ENCODE peak calls at places on chromosomes 13 and 19, in four cellular contexts. One of them, this sample, is unnamed. For H3K9me3, the result is how much of the 10 kb centered on the place peaks cover.

GRCh38 chr19:3365447-3366103 is 808 bp upstream of the NFIC start:
- DNase-seq in testis: peak
- DNase-seq in left ventricle myocardium inferior: peak
- DNase-seq in heart right ventricle: peak
- DNase-seq in this sample: peak

GRCh38 chr13:109816979-109817275 is 30.5 kb upstream of the IRS2 start:
- DNase-seq in testis: no peak
- DNase-seq in left ventricle myocardium inferior: no peak
- DNase-seq in heart right ventricle: no peak
- DNase-seq in this sample: no peak

GRCh38 chr13:53778937-53779336 is 750.3 kb downstream of the OLFM4 start:
- DNase-seq in left ventricle myocardium inferior: no peak
- DNase-seq in heart right ventricle: no peak
- DNase-seq in testis: no peak
- DNase-seq in this sample: no peak

GRCh38 chr13:112627161-112627560 is 39.2 kb upstream of the TUBGCP3 start:
- DNase-seq in left ventricle myocardium inferior: no peak
- DNase-seq in testis: no peak
- DNase-seq in heart right ventricle: no peak
- DNase-seq in this sample: no peak

GRCh38 chr19:47729799-47730520 is 15.4 kb upstream of the NOP53 start:
- DNase-seq in left ventricle myocardium inferior: peak
- DNase-seq in testis: peak
- DNase-seq in heart right ventricle: peak
- DNase-seq in this sample: peak

GRCh38 chr19:46859637-46860124 is 1.1 kb upstream of the ARHGAP35 start:
- DNase-seq in left ventricle myocardium inferior: peak
- DNase-seq in heart right ventricle: peak
- DNase-seq in testis: peak
- DNase-seq in this sample: no peak

GRCh38 chr13:77565635-77566034 is 30.1 kb downstream of the SCEL start:
- DNase-seq in testis: no peak
- DNase-seq in left ventricle myocardium inferior: no peak
- DNase-seq in heart right ventricle: no peak
- DNase-seq in this sample: no peak

GRCh38 chr13:73820688-73821087 is 313.5 kb downstream of the KLF12 start:
- DNase-seq in testis: no peak
- DNase-seq in left ventricle myocardium inferior: no peak
- DNase-seq in heart right ventricle: no peak
- DNase-seq in this sample: no peak

GRCh38 chr13:57286511-57287098 is 119.6 kb downstream of the PRR20E start:
- DNase-seq in testis: peak
- DNase-seq in left ventricle myocardium inferior: no peak
- DNase-seq in heart right ventricle: peak
- DNase-seq in this sample: peak

GRCh38 chr13:35769812-35770211 is 293.3 kb upstream of the MAB21L1 start:
- DNase-seq in left ventricle myocardium inferior: no peak
- DNase-seq in heart right ventricle: no peak
- DNase-seq in testis: no peak
- DNase-seq in this sample: no peak

GRCh38 chr19:31432411-31432810 is 83.2 kb upstream of the TSHZ3 start:
- DNase-seq in heart right ventricle: no peak
- DNase-seq in testis: no peak
- DNase-seq in left ventricle myocardium inferior: no peak
- DNase-seq in this sample: no peak

GRCh38 chr13:29479716-29480492 is 115.6 kb downstream of the SLC7A1 start:
- DNase-seq in heart right ventricle: no peak
- DNase-seq in testis: peak
- DNase-seq in left ventricle myocardium inferior: no peak
- DNase-seq in this sample: peak

GRCh38 chr19:52946322-52947310 is 16.1 kb downstream of the ZNF816 start:
- DNase-seq in testis: peak
- DNase-seq in heart right ventricle: peak
- DNase-seq in left ventricle myocardium inferior: peak
- DNase-seq in this sample: peak
- H3K9me3 ChIP-seq in testis: under half
- H3K9me3 ChIP-seq in heart right ventricle: under half
- H3K9me3 ChIP-seq in left ventricle myocardium inferior: half or more
- H3K9me3 ChIP-seq in this sample: under half

GRCh38 chr19:8569066-8569761 is 8.0 kb downstream of the MYO1F start:
- DNase-seq in testis: peak
- DNase-seq in heart right ventricle: no peak
- DNase-seq in left ventricle myocardium inferior: peak
- DNase-seq in this sample: peak
- TF ChIP-seq CTCF in testis: no peak
- TF ChIP-seq CTCF in heart right ventricle: no peak
- TF ChIP-seq CTCF in left ventricle myocardium inferior: no peak
- TF ChIP-seq CTCF in this sample: peak

GRCh38 chr13:90585392-90585791 is 762.1 kb upstream of the MIR17HG start:
- DNase-seq in left ventricle myocardium inferior: no peak
- DNase-seq in testis: no peak
- DNase-seq in heart right ventricle: no peak
- DNase-seq in this sample: no peak
- H3K27ac ChIP-seq in left ventricle myocardium inferior: no peak
- H3K27ac ChIP-seq in testis: no peak
- H3K27ac ChIP-seq in heart right ventricle: no peak
- H3K27ac ChIP-seq in this sample: no peak

DNA sequence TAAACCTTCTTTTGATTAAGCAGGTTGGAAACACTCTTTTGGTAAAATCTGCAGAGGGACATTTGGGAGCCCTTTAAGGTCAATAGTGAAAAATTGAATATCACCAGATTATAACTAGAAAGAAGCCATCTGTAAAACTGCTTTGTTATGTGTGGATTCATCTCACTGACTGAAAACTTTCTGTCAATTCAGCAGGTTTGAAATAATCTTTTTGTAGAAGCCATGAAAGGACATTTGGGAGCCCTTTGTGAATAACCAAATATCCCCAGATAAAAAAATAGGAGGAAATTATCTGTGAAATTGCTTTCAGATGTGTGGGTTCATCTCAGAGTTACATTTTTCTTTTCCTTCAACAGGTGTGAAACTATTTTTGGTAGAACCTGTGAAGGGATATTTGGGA is 1690.7 kb downstream of the UQCRFS1 start:
- DNase-seq in left ventricle myocardium inferior: no peak
- DNase-seq in testis: no peak
- DNase-seq in heart right ventricle: no peak
- DNase-seq in this sample: no peak
- H3K9me3 ChIP-seq in left ventricle myocardium inferior: half or more
- H3K9me3 ChIP-seq in testis: under half
- H3K9me3 ChIP-seq in heart right ventricle: under half
- H3K9me3 ChIP-seq in this sample: half or more

GRCh38 chr19:18644144-18645034 is 7.6 kb downstream of the KLHL26 start:
- DNase-seq in left ventricle myocardium inferior: no peak
- DNase-seq in testis: no peak
- DNase-seq in heart right ventricle: no peak
- DNase-seq in this sample: no peak
- TF ChIP-seq CTCF in left ventricle myocardium inferior: no peak
- TF ChIP-seq CTCF in testis: no peak
- TF ChIP-seq CTCF in heart right ventricle: peak
- TF ChIP-seq CTCF in this sample: no peak

DNA sequence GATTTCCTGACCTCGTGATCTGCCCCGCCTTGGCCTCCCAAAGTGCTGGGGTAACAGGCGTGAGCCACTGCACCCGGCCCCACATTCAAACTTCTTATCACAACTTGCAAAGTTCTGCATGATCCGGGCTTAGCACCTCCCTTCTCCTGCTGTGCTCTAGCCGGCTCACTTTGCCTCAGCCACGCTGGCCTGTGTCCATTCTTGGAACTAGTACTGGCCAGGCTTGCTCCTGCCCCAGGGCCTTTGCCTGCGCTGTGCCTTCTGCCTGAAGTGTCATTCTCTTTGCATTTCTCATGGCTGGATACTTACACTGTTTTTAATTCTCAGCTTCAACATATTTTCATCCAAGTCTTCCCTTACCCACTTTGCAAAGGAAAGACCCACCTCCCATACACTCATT is 29.9 kb downstream of the CACNG6 start:
- DNase-seq in testis: no peak
- DNase-seq in left ventricle myocardium inferior: no peak
- DNase-seq in heart right ventricle: no peak
- DNase-seq in this sample: no peak
- H3K27ac ChIP-seq in testis: no peak
- H3K27ac ChIP-seq in left ventricle myocardium inferior: no peak
- H3K27ac ChIP-seq in heart right ventricle: no peak
- H3K27ac ChIP-seq in this sample: no peak

DNA sequence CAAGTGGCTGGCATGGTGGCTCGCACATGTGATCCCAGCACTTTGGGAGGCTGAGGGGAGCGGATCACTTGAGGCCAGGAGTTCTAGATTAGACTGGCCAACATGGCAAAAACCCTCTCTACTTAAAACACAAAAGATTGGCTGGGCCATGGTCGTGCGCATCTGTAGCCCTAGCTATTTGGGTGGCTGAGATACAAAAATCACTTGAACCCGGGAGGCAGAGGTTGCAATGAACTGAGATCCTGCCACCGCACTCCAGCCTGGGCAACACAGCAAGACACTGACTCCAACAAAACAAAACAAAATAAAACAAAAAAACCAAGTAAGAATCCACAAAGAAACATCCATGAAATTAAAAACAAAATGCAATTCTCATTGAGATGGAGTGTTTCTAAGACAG is 630.6 kb downstream of the UQCRFS1 start:
- DNase-seq in testis: no peak
- DNase-seq in left ventricle myocardium inferior: no peak
- DNase-seq in heart right ventricle: no peak
- DNase-seq in this sample: no peak
- H3K9me3 ChIP-seq in testis: under half
- H3K9me3 ChIP-seq in left ventricle myocardium inferior: under half
- H3K9me3 ChIP-seq in heart right ventricle: under half
- H3K9me3 ChIP-seq in this sample: under half

GRCh38 chr19:6101991-6102390 is 8.3 kb downstream of the RFX2 start:
- DNase-seq in left ventricle myocardium inferior: no peak
- DNase-seq in heart right ventricle: no peak
- DNase-seq in testis: no peak
- DNase-seq in this sample: no peak
- TF ChIP-seq CTCF in left ventricle myocardium inferior: no peak
- TF ChIP-seq CTCF in heart right ventricle: no peak
- TF ChIP-seq CTCF in testis: no peak
- TF ChIP-seq CTCF in this sample: no peak

This sample was measured in left lung.